ENCODE peak calls at places on chromosomes 7 and 10, in five cellular contexts. One of them, this sample, is unnamed.

GRCh38 chr7:100378114-100378760 is 5.0 kb downstream of the PILRA start:
- DNase-seq in ELR: no peak
- DNase-seq in astrocyte of the spinal cord: no peak
- DNase-seq in hepatic stellate cell: no peak
- DNase-seq in NCI-H1092: no peak
- DNase-seq in this sample: no peak

GRCh38 chr7:102009628-102010027 is 192.2 kb downstream of the CUX1 start:
- DNase-seq in ELR: no peak
- DNase-seq in astrocyte of the spinal cord: peak; percentile 8
- DNase-seq in hepatic stellate cell: no peak
- DNase-seq in NCI-H1092: no peak
- DNase-seq in this sample: no peak

GRCh38 chr10:76998451-76998850 is 639.2 kb downstream of the KCNMA1 start:
- DNase-seq in ELR: no peak
- DNase-seq in astrocyte of the spinal cord: no peak
- DNase-seq in hepatic stellate cell: no peak
- DNase-seq in NCI-H1092: peak; percentile 7
- DNase-seq in this sample: no peak

GRCh38 chr10:37865957-37866671 is 8.7 kb upstream of the ZNF248 start:
- DNase-seq in ELR: no peak
- DNase-seq in astrocyte of the spinal cord: no peak
- DNase-seq in hepatic stellate cell: no peak
- DNase-seq in NCI-H1092: no peak
- DNase-seq in this sample: no peak

GRCh38 chr7:139439375-139439774 is 44.1 kb downstream of the KLRG2 start:
- DNase-seq in ELR: no peak
- DNase-seq in astrocyte of the spinal cord: no peak
- DNase-seq in hepatic stellate cell: no peak
- DNase-seq in NCI-H1092: no peak
- DNase-seq in this sample: no peak

GRCh38 chr7:73526892-73527821 is 5.1 kb upstream of the BAZ1B start:
- DNase-seq in ELR: peak; percentile 23
- DNase-seq in astrocyte of the spinal cord: no peak
- DNase-seq in hepatic stellate cell: no peak
- DNase-seq in NCI-H1092: peak; percentile 41
- DNase-seq in this sample: no peak

GRCh38 chr10:33126742-33127141 is 168.7 kb upstream of the ITGB1 start:
- DNase-seq in ELR: no peak
- DNase-seq in astrocyte of the spinal cord: no peak
- DNase-seq in hepatic stellate cell: no peak
- DNase-seq in NCI-H1092: no peak
- DNase-seq in this sample: no peak

GRCh38 chr7:36971515-36972139 is 247.3 kb upstream of the AOAH start:
- DNase-seq in ELR: no peak
- DNase-seq in astrocyte of the spinal cord: no peak
- DNase-seq in hepatic stellate cell: no peak
- DNase-seq in NCI-H1092: peak; percentile 74
- DNase-seq in this sample: no peak

GRCh38 chr7:6446977-6447588 is 671 bp downstream of the DAGLB start:
- DNase-seq in ELR: peak; percentile 97
- DNase-seq in astrocyte of the spinal cord: peak; percentile 79
- DNase-seq in hepatic stellate cell: peak; percentile 58
- DNase-seq in NCI-H1092: peak; percentile 31
- DNase-seq in this sample: peak; percentile 71

GRCh38 chr10:3528271-3528670 is 256.7 kb downstream of the KLF6 start:
- DNase-seq in ELR: no peak
- DNase-seq in astrocyte of the spinal cord: no peak
- DNase-seq in hepatic stellate cell: peak; percentile 71
- DNase-seq in NCI-H1092: no peak
- DNase-seq in this sample: no peak

GRCh38 chr10:44370731-44371248 is 14.1 kb downstream of the CXCL12 start:
- DNase-seq in ELR: no peak
- DNase-seq in astrocyte of the spinal cord: no peak
- DNase-seq in hepatic stellate cell: no peak
- DNase-seq in NCI-H1092: no peak
- DNase-seq in this sample: no peak

GRCh38 chr7:129951076-129952011 is 1.4 kb downstream of the UBE2H start:
- DNase-seq in ELR: peak; percentile 50
- DNase-seq in astrocyte of the spinal cord: peak; percentile 26
- DNase-seq in hepatic stellate cell: peak; percentile 29
- DNase-seq in NCI-H1092: no peak
- DNase-seq in this sample: no peak

GRCh38 chr7:504221-505081 is 15.2 kb downstream of the PDGFA start:
- DNase-seq in ELR: no peak
- DNase-seq in astrocyte of the spinal cord: no peak
- DNase-seq in hepatic stellate cell: no peak
- DNase-seq in NCI-H1092: no peak
- DNase-seq in this sample: peak; percentile 48

GRCh38 chr7:47804767-47805545 is 143.3 kb downstream of the PKD1L1 start:
- DNase-seq in ELR: peak; percentile 45
- DNase-seq in astrocyte of the spinal cord: peak; percentile 38
- DNase-seq in hepatic stellate cell: no peak
- DNase-seq in NCI-H1092: no peak
- DNase-seq in this sample: no peak

GRCh38 chr10:123997013-123997412 is 96.4 kb downstream of the CHST15 start:
- DNase-seq in ELR: no peak
- DNase-seq in astrocyte of the spinal cord: no peak
- DNase-seq in hepatic stellate cell: peak; percentile 1
- DNase-seq in NCI-H1092: no peak
- DNase-seq in this sample: no peak

GRCh38 chr7:117762055-117762454 is 111.2 kb downstream of the CTTNBP2 start:
- DNase-seq in ELR: no peak
- DNase-seq in astrocyte of the spinal cord: no peak
- DNase-seq in hepatic stellate cell: no peak
- DNase-seq in NCI-H1092: no peak
- DNase-seq in this sample: no peak

GRCh38 chr10:129963831-129964501 is at the start of gene EBF3:
- DNase-seq in ELR: peak; percentile 66
- DNase-seq in astrocyte of the spinal cord: no peak
- DNase-seq in hepatic stellate cell: peak; percentile 94
- DNase-seq in NCI-H1092: peak; percentile 70
- DNase-seq in this sample: peak; percentile 94

GRCh38 chr7:73304071-73304470 is 4.6 kb downstream of the NSUN5 start:
- DNase-seq in ELR: no peak
- DNase-seq in astrocyte of the spinal cord: no peak
- DNase-seq in hepatic stellate cell: no peak
- DNase-seq in NCI-H1092: no peak
- DNase-seq in this sample: no peak

GRCh38 chr7:129550673-129551360 is 48.5 kb downstream of the SMKR1 start:
- DNase-seq in ELR: no peak
- DNase-seq in astrocyte of the spinal cord: no peak
- DNase-seq in hepatic stellate cell: no peak
- DNase-seq in NCI-H1092: no peak
- DNase-seq in this sample: no peak

GRCh38 chr7:142992427-142992826 is 30.3 kb upstream of the KEL start:
- DNase-seq in ELR: no peak
- DNase-seq in astrocyte of the spinal cord: no peak
- DNase-seq in hepatic stellate cell: no peak
- DNase-seq in NCI-H1092: no peak
- DNase-seq in this sample: no peak

GRCh38 chr7:43905954-43906326 is 456 bp downstream of the URGCP start:
- DNase-seq in ELR: peak; percentile 56
- DNase-seq in astrocyte of the spinal cord: peak; percentile 29
- DNase-seq in hepatic stellate cell: peak; percentile 42
- DNase-seq in NCI-H1092: peak; percentile 33
- DNase-seq in this sample: peak; percentile 46

GRCh38 chr7:55019329-55019690 is 493 bp downstream of the EGFR start:
- DNase-seq in ELR: peak; percentile 49
- DNase-seq in astrocyte of the spinal cord: peak; percentile 38
- DNase-seq in hepatic stellate cell: peak; percentile 70
- DNase-seq in NCI-H1092: no peak
- DNase-seq in this sample: peak; percentile 85

GRCh38 chr7:26156454-26157365 is 4.7 kb downstream of the NFE2L3 start:
- DNase-seq in ELR: peak; percentile 98
- DNase-seq in astrocyte of the spinal cord: peak; percentile 95
- DNase-seq in hepatic stellate cell: peak; percentile 70
- DNase-seq in NCI-H1092: no peak
- DNase-seq in this sample: no peak

GRCh38 chr10:121291828-121292227 is 306.4 kb downstream of the FGFR2 start:
- DNase-seq in ELR: no peak
- DNase-seq in astrocyte of the spinal cord: no peak
- DNase-seq in hepatic stellate cell: no peak
- DNase-seq in NCI-H1092: no peak
- DNase-seq in this sample: no peak

GRCh38 chr10:131692686-131693334 is 208.0 kb upstream of the PPP2R2D start:
- DNase-seq in ELR: no peak
- DNase-seq in astrocyte of the spinal cord: no peak
- DNase-seq in hepatic stellate cell: no peak
- DNase-seq in NCI-H1092: no peak
- DNase-seq in this sample: no peak

GRCh38 chr10:113273151-113273876 is 279.5 kb upstream of the HABP2 start:
- DNase-seq in ELR: no peak
- DNase-seq in astrocyte of the spinal cord: peak; percentile 5
- DNase-seq in hepatic stellate cell: no peak
- DNase-seq in NCI-H1092: no peak
- DNase-seq in this sample: peak; percentile 69

GRCh38 chr7:31051598-31052503 is at the start of gene ADCYAP1R1:
- DNase-seq in ELR: no peak
- DNase-seq in astrocyte of the spinal cord: no peak
- DNase-seq in hepatic stellate cell: no peak
- DNase-seq in NCI-H1092: peak; percentile 32
- DNase-seq in this sample: peak; percentile 80

GRCh38 chr7:94332571-94332970 is 62.1 kb upstream of the COL1A2 start:
- DNase-seq in ELR: no peak
- DNase-seq in astrocyte of the spinal cord: no peak
- DNase-seq in hepatic stellate cell: no peak
- DNase-seq in NCI-H1092: no peak
- DNase-seq in this sample: no peak

GRCh38 chr7:157589680-157590079 is 252.9 kb downstream of the DNAJB6 start:
- DNase-seq in ELR: no peak
- DNase-seq in astrocyte of the spinal cord: no peak
- DNase-seq in hepatic stellate cell: no peak
- DNase-seq in NCI-H1092: no peak
- DNase-seq in this sample: no peak